ENCODE peak calls at places on chromosomes 11 and 22, in five cellular contexts. N is IMR-90, J is left lung, S is MM.1S, D is left ventricle myocardium inferior. F is an unnamed sample.

GRCh38 chr22:36397081-36397766 is 9.5 kb upstream of the MYH9 start:
- DNase-seq in N (peak; percentile 72), J (no peak), S (no peak), D (no peak), F (no peak)

GRCh38 chr11:69238562-69239319 is 55.2 kb upstream of the MYEOV start:
- DNase-seq in N (no peak), J (no peak), S (no peak), D (no peak), F (peak; percentile 54)

GRCh38 chr11:63767415-63768231 is 952 bp downstream of the ZFTA start:
- DNase-seq in N (peak; percentile 74), J (peak; percentile 62), S (peak; percentile 48), D (peak; percentile 63), F (peak; percentile 78)

GRCh38 chr11:45146072-45147016 is at the start of gene PRDM11:
- DNase-seq in N (peak; percentile 72), J (no peak), S (peak; percentile 40), D (no peak), F (peak; percentile 66)

GRCh38 chr11:27839226-27839913 is 139.1 kb upstream of the BDNF start:
- DNase-seq in N (peak; percentile 19), J (no peak), S (peak; percentile 45), D (no peak), F (no peak)

GRCh38 chr11:86524603-86525352 is 147.6 kb downstream of the ME3 start:
- DNase-seq in N (peak; percentile 73), J (no peak), S (no peak), D (no peak), F (no peak)

GRCh38 chr11:13391217-13391616 is 71.8 kb downstream of the BTBD10 start:
- DNase-seq in N (no peak), J (no peak), S (no peak), D (no peak), F (no peak)

GRCh38 chr22:50267591-50268390 is 2.4 kb downstream of the MAPK11 start:
- DNase-seq in N (peak; percentile 38), J (no peak), S (no peak), D (peak; percentile 64), F (peak; percentile 67)

GRCh38 chr22:43440103-43440387 is 28.2 kb downstream of the MPPED1 start:
- DNase-seq in N (no peak), J (no peak), S (no peak), D (no peak), F (no peak)

GRCh38 chr11:58685973-58686720 is 45.6 kb downstream of the GLYAT start:
- DNase-seq in N (no peak), J (no peak), S (no peak), D (no peak), F (no peak)

GRCh38 chr11:96235725-96236124 is 107.3 kb downstream of the MAML2 start:
- DNase-seq in N (peak; percentile 73), J (no peak), S (no peak), D (no peak), F (no peak)

GRCh38 chr11:111044751-111045407 is 200.6 kb upstream of the POU2AF2 start:
- DNase-seq in N (no peak), J (no peak), S (no peak), D (no peak), F (no peak)

GRCh38 chr22:27663812-27664211 is 137.7 kb downstream of the MN1 start:
- DNase-seq in N (peak; percentile 8), J (no peak), S (no peak), D (no peak), F (no peak)

GRCh38 chr11:11816511-11817319 is 25.1 kb upstream of the USP47 start:
- DNase-seq in N (peak; percentile 69), J (no peak), S (no peak), D (no peak), F (no peak)

GRCh38 chr11:116230453-116230852 is 542.3 kb downstream of the BUD13 start:
- DNase-seq in N (no peak), J (no peak), S (no peak), D (no peak), F (no peak)

GRCh38 chr11:91141655-91142054 is 918.8 kb upstream of the CHORDC1 start:
- DNase-seq in N (no peak), J (no peak), S (no peak), D (no peak), F (no peak)

GRCh38 chr11:44506375-44507016 is 59.0 kb upstream of the CD82 start:
- DNase-seq in N (no peak), J (no peak), S (no peak), D (no peak), F (no peak)

GRCh38 chr11:50088231-50088630 is 55.6 kb downstream of the OR4C45 start:
- DNase-seq in N (no peak), J (no peak), S (no peak), D (no peak), F (no peak)

GRCh38 chr11:75858613-75859012 is 43.6 kb downstream of the UVRAG start:
- DNase-seq in N (peak; percentile 61), J (no peak), S (no peak), D (no peak), F (no peak)

GRCh38 chr11:86990520-86990919 is 35.3 kb upstream of the FZD4 start:
- DNase-seq in N (peak; percentile 79), J (no peak), S (no peak), D (no peak), F (no peak)

GRCh38 chr11:134711563-134711962 is 299.5 kb upstream of the B3GAT1 start:
- DNase-seq in N (no peak), J (no peak), S (no peak), D (no peak), F (no peak)

GRCh38 chr11:27717801-27718229 is 17.6 kb upstream of the BDNF start:
- DNase-seq in N (no peak), J (no peak), S (no peak), D (no peak), F (no peak)

GRCh38 chr11:121478895-121479281 is 26.1 kb upstream of the SORL1-AS1 start:
- DNase-seq in N (no peak), J (no peak), S (no peak), D (no peak), F (no peak)

GRCh38 chr11:6406370-6406769 is 12.5 kb downstream of the APBB1 start:
- DNase-seq in N (no peak), J (no peak), S (no peak), D (no peak), F (no peak)

GRCh38 chr11:134142536-134142935 is 73.7 kb downstream of the JAM3 start:
- DNase-seq in N (peak; percentile 59), J (no peak), S (no peak), D (no peak), F (no peak)

GRCh38 chr11:3775761-3776406 is 21.5 kb downstream of the NUP98 start:
- DNase-seq in N (no peak), J (no peak), S (no peak), D (no peak), F (no peak)
- TF ChIP-seq CTCF in N (no peak), J (no peak), S (no peak), D (no peak), F (no peak)

GRCh38 chr22:30301995-30302809 is 12.9 kb upstream of the CASTOR1 start:
- DNase-seq in N (peak; percentile 59), J (peak; percentile 74), S (no peak), D (peak; percentile 57), F (peak; percentile 78)
- H3K4me1 ChIP-seq in N (peaks cover 13% of the 10 kb centered on the region), J (peaks cover 72% of the 10 kb centered on the region), S (peaks cover 44% of the 10 kb centered on the region), D (peaks cover 97% of the 10 kb centered on the region), F (peaks cover 79% of the 10 kb centered on the region)

GRCh38 chr11:32310218-32310601 is 125.1 kb downstream of the WT1 start:
- DNase-seq in N (no peak), J (peak; percentile 65), S (no peak), D (no peak), F (no peak)

GRCh38 chr11:32311351-32312077 is 123.8 kb downstream of the WT1 start:
- DNase-seq in N (no peak), J (no peak), S (no peak), D (no peak), F (no peak)

GRCh38 chr11:32315121-32315520 is 120.2 kb downstream of the WT1 start:
- DNase-seq in N (no peak), J (no peak), S (no peak), D (no peak), F (no peak)

GRCh38 chr11:32312206-32312817 is 123.0 kb downstream of the WT1 start:
- DNase-seq in N (peak; percentile 37), J (no peak), S (no peak), D (no peak), F (no peak)

GRCh38 chr11:32312865-32313403 is 122.4 kb downstream of the WT1 start:
- DNase-seq in N (peak; percentile 52), J (no peak), S (peak; percentile 63), D (no peak), F (no peak)
- H3K27ac ChIP-seq in N (no peak overlapping the region), J (no peak overlapping the region), S (no peak overlapping the region), D (no peak overlapping the region), F (no peak overlapping the region)

GRCh38 chr11:119067371-119068222 is at the start of gene VPS11:
- DNase-seq in N (peak; percentile 96), J (peak; percentile 98), S (peak; percentile 98), D (peak; percentile 99), F (peak; percentile 98)
- TF ChIP-seq CTCF in N (no peak), J (no peak), S (no peak), D (no peak), F (no peak)

DNA sequence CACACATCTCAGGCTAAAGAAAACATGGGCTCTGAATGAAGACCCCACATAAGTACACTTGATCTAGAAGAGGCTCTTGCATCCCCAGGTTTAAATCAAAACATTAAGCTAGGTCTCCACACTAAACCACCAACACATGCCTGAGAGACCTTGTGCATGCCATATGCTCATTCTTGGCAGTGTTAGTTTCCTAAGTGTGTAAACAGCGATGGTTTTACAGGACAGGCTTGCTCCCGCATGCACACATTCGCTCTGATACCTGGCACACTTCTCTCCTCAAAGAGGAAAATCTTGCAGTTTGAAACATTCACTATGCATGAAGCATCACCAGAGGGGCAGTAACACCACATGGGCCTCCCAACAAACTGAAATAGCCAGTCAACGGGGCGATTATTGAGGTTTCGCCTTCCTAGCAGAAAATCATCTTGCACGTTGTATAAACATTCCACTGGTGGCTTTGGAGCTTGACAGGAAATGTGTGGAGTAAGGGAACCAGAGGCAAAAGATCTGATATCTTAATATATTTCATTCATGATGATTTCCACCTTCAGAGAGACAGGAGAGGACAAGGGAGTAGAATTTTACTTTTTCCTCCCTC is 52.6 kb downstream of the ABTB2 start:
- DNase-seq in N (peak; percentile 39), J (no peak), S (no peak), D (no peak), F (no peak)
- H3K4me1 ChIP-seq in N (peaks cover 13% of the 10 kb centered on the region), J (no peaks in the 10 kb centered on the region), S (no peaks in the 10 kb centered on the region), D (peaks cover 33% of the 10 kb centered on the region), F (peaks cover 4% of the 10 kb centered on the region)

DNA sequence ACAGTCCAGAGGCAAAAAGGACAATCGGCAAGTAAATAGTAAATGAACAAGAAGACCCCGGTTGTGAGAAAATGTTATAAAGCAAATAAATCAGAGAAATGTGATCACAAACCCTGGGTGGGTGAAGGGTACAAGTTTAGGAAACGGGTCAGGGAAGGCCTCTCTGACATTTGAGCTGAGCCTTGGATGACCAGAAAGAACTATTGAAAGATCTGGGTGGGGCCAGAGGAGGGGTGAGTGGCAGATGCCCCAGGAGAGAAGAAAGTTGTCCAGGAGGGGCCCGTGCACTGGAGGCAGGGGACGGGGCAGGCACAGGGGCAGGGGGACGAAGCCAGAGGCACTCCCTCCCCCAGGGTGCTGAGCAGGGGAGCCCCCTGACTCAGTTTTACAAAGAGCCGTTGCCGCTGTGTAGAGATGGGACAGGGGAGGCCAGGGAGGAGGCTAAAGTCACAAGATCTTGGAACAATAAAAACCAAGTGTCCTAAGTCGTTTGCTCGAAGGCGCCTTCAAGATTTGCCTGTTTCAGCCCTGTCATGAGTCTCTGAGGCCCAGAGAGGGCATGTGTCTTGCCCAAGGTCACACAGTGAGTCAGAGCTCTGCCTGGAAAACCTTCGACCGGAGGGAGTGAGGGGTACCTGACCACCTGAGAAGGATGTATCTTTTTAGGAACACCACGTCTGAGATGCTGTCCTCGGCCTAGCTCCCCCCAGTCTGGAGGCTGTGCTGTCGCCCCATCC is 10.8 kb upstream of the PDGFB start:
- DNase-seq in N (no peak), J (no peak), S (no peak), D (no peak), F (no peak)
- H3K27ac ChIP-seq in N (peak overlapping the region; percentile 41), J (peak overlapping the region; percentile 75), S (peak overlapping the region; percentile 49), D (peak overlapping the region; percentile 92), F (peak overlapping the region; percentile 21)

F was measured in heart left ventricle.